ENCODE peak calls at places on chromosome 15, in four cellular contexts. One of them, this sample, is unnamed.
A peak's percentile ranks its signal among the peaks of the same experiment; 100 is the strongest.

GRCh38 chr15:94126999-94127398 is 104.4 kb upstream of the MCTP2 start:
- DNase-seq in AG09309: no peak
- DNase-seq in GM06990: no peak
- DNase-seq in tibial artery: no peak
- DNase-seq in this sample: no peak

GRCh38 chr15:64038878-64039277 is 7.4 kb downstream of the DAPK2 start:
- DNase-seq in tibial artery: no peak
- DNase-seq in AG09309: no peak
- DNase-seq in GM06990: no peak
- DNase-seq in this sample: no peak

GRCh38 chr15:31004220-31004733 is 12.8 kb upstream of the MTMR10 start:
- DNase-seq in tibial artery: no peak
- DNase-seq in GM06990: peak; percentile 78
- DNase-seq in AG09309: no peak
- DNase-seq in this sample: no peak

GRCh38 chr15:62110000-62110851 is 43.4 kb downstream of the C2CD4A start:
- DNase-seq in GM06990: no peak
- DNase-seq in tibial artery: peak; percentile 32
- DNase-seq in AG09309: peak; percentile 13
- DNase-seq in this sample: no peak

GRCh38 chr15:77456746-77457618 is 36.3 kb downstream of the HMG20A start:
- DNase-seq in AG09309: no peak
- DNase-seq in GM06990: no peak
- DNase-seq in tibial artery: no peak
- DNase-seq in this sample: no peak

GRCh38 chr15:100879461-100880138 is at the start of gene ALDH1A3:
- DNase-seq in AG09309: no peak
- DNase-seq in tibial artery: no peak
- DNase-seq in GM06990: peak; percentile 23
- DNase-seq in this sample: no peak

GRCh38 chr15:25439456-25439836 is 622 bp upstream of the UBE3A start:
- DNase-seq in tibial artery: no peak
- DNase-seq in GM06990: no peak
- DNase-seq in AG09309: no peak
- DNase-seq in this sample: no peak

GRCh38 chr15:91561371-91562100 is 292.0 kb upstream of the SLCO3A1 start:
- DNase-seq in GM06990: no peak
- DNase-seq in AG09309: peak; percentile 83
- DNase-seq in tibial artery: peak; percentile 48
- DNase-seq in this sample: no peak

GRCh38 chr15:99424978-99425665 is 140.7 kb upstream of the MEF2A start:
- DNase-seq in GM06990: no peak
- DNase-seq in tibial artery: peak; percentile 64
- DNase-seq in AG09309: peak; percentile 29
- DNase-seq in this sample: no peak

GRCh38 chr15:50184863-50185504 is 3.0 kb downstream of the SLC27A2 start:
- DNase-seq in AG09309: no peak
- DNase-seq in tibial artery: no peak
- DNase-seq in GM06990: no peak
- DNase-seq in this sample: no peak

GRCh38 chr15:70055601-70056051 is 42.1 kb downstream of the TLE3 start:
- DNase-seq in AG09309: no peak
- DNase-seq in GM06990: no peak
- DNase-seq in tibial artery: peak; percentile 5
- DNase-seq in this sample: no peak

GRCh38 chr15:52751522-52751921 is 38.6 kb downstream of the ONECUT1 start:
- DNase-seq in tibial artery: no peak
- DNase-seq in GM06990: no peak
- DNase-seq in AG09309: no peak
- DNase-seq in this sample: no peak

GRCh38 chr15:63436872-63437375 is 55.3 kb upstream of the CA12 start:
- DNase-seq in GM06990: no peak
- DNase-seq in AG09309: peak; percentile 55
- DNase-seq in tibial artery: peak; percentile 82
- DNase-seq in this sample: peak; percentile 90

GRCh38 chr15:88326924-88327323 is 70.4 kb upstream of the NTRK3 start:
- DNase-seq in AG09309: no peak
- DNase-seq in GM06990: no peak
- DNase-seq in tibial artery: no peak
- DNase-seq in this sample: no peak

GRCh38 chr15:88335074-88335473 is 78.5 kb upstream of the NTRK3 start:
- DNase-seq in tibial artery: no peak
- DNase-seq in AG09309: no peak
- DNase-seq in GM06990: no peak
- DNase-seq in this sample: no peak

GRCh38 chr15:88334436-88334835 is 77.9 kb upstream of the NTRK3 start:
- DNase-seq in AG09309: no peak
- DNase-seq in GM06990: no peak
- DNase-seq in tibial artery: no peak
- DNase-seq in this sample: no peak

DNA sequence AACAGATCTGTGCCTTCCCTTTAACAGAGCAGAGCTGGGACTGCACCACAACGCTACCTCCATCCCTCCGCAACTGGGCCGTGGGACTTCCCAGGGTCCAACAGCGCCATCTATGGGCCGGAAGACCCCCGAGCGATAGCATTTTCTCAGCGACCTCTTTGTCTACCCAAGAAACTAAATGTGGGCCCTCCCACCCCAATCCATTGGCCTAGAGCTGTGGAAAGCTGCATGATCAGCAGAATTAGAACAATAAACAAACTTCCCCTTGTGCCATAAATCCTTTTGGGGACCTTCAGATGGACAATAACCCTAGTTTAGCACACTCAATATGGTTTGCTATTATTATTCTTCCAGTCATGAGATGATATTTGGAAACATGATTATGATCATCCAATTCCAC is 74.8 kb upstream of the NTRK3 start:
- DNase-seq in AG09309: no peak
- DNase-seq in GM06990: peak; percentile 14
- DNase-seq in tibial artery: no peak
- DNase-seq in this sample: no peak
- TF ChIP-seq CTCF in AG09309: peak; percentile 41
- TF ChIP-seq CTCF in GM06990: peak; percentile 78
- TF ChIP-seq CTCF in tibial artery: no peak
- TF ChIP-seq CTCF in this sample: peak; percentile 39

DNA sequence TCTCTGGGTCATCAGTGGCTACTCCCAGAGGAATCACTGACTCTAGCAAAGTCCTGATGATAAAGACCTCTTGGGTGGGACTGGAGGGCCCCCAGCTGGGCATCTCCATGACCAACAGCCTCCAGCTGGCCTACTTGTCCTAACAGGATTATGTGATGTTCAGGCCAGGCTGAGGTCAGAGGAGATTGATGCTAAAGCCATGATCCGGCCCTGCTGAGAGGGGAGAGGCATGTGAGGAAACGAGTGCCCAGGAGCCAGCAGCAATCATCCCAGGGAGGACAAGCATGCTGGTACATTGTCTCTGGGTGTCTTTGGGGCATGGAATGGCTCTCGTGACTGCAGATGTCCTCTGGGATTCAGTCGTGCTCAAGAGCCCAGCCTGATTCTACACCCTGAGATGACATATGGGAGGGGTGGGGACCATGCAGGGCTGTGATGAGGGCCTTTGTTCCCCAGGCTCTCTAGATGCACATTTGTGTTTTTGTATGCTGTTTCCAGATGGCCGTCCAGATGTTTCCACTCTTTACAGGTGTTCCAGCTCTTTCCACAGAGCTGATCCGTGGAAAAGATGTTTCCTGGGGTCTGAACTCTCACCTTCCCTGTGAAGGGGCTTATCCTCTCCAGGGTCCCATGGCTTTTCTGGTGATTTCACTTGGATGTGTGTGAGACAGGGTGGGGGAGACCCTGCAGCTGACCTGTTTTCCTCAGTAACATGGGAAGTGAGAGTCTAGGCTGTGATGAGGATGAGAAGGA is 20.2 kb downstream of the SLC24A1 start:
- DNase-seq in tibial artery: no peak
- DNase-seq in GM06990: no peak
- DNase-seq in AG09309: no peak
- DNase-seq in this sample: no peak
- TF ChIP-seq CTCF in tibial artery: no peak
- TF ChIP-seq CTCF in GM06990: no peak
- TF ChIP-seq CTCF in AG09309: no peak
- TF ChIP-seq CTCF in this sample: no peak

DNA sequence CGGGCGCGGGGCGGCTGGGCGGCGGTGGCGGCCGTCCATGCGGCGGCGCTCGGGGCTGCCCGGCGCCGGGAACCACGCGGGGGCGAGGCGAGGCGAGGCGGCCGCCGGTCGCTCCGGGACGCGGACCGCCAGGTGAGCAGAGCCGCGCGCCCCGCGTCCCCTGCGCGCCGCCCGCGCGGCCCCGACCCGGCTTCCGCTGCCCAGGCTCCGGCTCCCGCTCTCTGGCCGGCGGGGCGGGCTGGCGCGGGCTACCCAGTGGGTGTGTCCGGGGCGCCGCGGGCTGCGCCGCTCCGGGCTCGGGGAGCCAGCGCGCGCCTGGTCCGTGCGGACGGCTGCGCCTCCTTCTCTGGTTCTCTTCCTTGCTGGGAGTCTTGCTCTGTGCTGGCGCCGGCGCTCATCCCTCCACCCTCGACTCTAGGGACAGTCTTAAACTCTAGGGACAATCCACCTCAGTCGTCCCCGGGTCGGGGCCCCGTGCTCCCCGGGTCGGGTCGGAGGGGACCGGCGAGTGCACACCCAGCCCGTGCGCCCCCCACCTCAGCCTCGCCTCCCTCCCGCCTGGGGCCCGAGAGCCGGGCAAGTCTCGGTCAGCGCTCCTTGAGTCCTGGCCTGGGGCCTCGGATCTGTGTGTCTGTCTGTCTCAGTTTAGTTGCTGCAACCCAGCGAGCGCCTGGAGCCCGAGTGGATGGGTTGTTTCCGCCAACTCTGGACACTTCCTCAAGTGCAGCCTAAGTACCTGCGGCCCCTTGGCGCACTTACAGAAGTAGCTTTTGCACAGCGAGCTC is 488 bp downstream of the THSD4 start:
- DNase-seq in tibial artery: peak; percentile 41
- DNase-seq in GM06990: peak; percentile 40
- DNase-seq in AG09309: no peak
- DNase-seq in this sample: peak; percentile 86
- TF ChIP-seq CTCF in tibial artery: peak; percentile 1
- TF ChIP-seq CTCF in GM06990: no peak
- TF ChIP-seq CTCF in AG09309: no peak
- TF ChIP-seq CTCF in this sample: no peak

GRCh38 chr15:48388017-48388936 is 57.0 kb downstream of the DUT start:
- DNase-seq in AG09309: no peak
- DNase-seq in tibial artery: no peak
- DNase-seq in GM06990: no peak
- DNase-seq in this sample: peak; percentile 56

GRCh38 chr15:48392356-48392755 is 61.1 kb downstream of the DUT start:
- DNase-seq in tibial artery: peak; percentile 88
- DNase-seq in GM06990: no peak
- DNase-seq in AG09309: no peak
- DNase-seq in this sample: peak; percentile 30

GRCh38 chr15:48391950-48392349 is 60.7 kb downstream of the DUT start:
- DNase-seq in AG09309: no peak
- DNase-seq in GM06990: no peak
- DNase-seq in tibial artery: no peak
- DNase-seq in this sample: no peak

GRCh38 chr15:48388937-48389309 is 57.7 kb downstream of the DUT start:
- DNase-seq in GM06990: no peak
- DNase-seq in tibial artery: no peak
- DNase-seq in AG09309: no peak
- DNase-seq in this sample: no peak

DNA sequence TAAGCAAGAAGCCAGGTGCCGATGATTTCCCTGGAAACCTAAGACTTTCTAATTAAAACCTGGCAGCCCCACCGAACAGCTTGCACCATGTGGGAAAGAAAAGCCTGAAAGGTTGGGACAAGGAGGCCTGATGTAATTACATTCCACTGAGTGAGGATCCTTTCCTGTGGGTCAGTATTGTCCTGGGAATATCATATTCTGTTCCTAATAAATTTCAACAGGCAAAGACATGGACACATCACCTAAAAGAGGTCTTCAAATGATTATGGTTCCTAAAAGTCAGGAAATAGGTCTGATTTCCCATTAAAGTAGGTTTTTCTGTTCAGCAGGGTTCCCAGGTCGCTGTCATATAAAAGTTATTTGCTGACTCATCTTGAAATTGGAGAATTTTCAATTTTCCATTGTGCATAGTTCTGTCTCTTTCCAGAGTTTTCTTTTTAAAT is 58.5 kb downstream of the DUT start:
- DNase-seq in AG09309: no peak
- DNase-seq in GM06990: no peak
- DNase-seq in tibial artery: no peak
- DNase-seq in this sample: no peak
- TF ChIP-seq CTCF in AG09309: no peak
- TF ChIP-seq CTCF in GM06990: no peak
- TF ChIP-seq CTCF in tibial artery: no peak
- TF ChIP-seq CTCF in this sample: no peak

GRCh38 chr15:96347181-96348111 is 16.9 kb downstream of the NR2F2 start:
- DNase-seq in AG09309: no peak
- DNase-seq in tibial artery: peak; percentile 71
- DNase-seq in GM06990: no peak
- DNase-seq in this sample: no peak

GRCh38 chr15:96344120-96344705 is 13.7 kb downstream of the NR2F2 start:
- DNase-seq in GM06990: no peak
- DNase-seq in tibial artery: no peak
- DNase-seq in AG09309: no peak
- DNase-seq in this sample: no peak

GRCh38 chr15:96346409-96346808 is 15.9 kb downstream of the NR2F2 start:
- DNase-seq in GM06990: no peak
- DNase-seq in AG09309: no peak
- DNase-seq in tibial artery: no peak
- DNase-seq in this sample: no peak

GRCh38 chr15:96344706-96345559 is 14.4 kb downstream of the NR2F2 start:
- DNase-seq in GM06990: no peak
- DNase-seq in AG09309: no peak
- DNase-seq in tibial artery: no peak
- DNase-seq in this sample: peak; percentile 84

GRCh38 chr15:96345560-96346389 is 15.3 kb downstream of the NR2F2 start:
- DNase-seq in AG09309: no peak
- DNase-seq in tibial artery: peak; percentile 91
- DNase-seq in GM06990: no peak
- DNase-seq in this sample: no peak
- TF ChIP-seq CTCF in AG09309: peak; percentile 60
- TF ChIP-seq CTCF in tibial artery: peak; percentile 74
- TF ChIP-seq CTCF in GM06990: peak; percentile 53
- TF ChIP-seq CTCF in this sample: peak; percentile 59

DNA sequence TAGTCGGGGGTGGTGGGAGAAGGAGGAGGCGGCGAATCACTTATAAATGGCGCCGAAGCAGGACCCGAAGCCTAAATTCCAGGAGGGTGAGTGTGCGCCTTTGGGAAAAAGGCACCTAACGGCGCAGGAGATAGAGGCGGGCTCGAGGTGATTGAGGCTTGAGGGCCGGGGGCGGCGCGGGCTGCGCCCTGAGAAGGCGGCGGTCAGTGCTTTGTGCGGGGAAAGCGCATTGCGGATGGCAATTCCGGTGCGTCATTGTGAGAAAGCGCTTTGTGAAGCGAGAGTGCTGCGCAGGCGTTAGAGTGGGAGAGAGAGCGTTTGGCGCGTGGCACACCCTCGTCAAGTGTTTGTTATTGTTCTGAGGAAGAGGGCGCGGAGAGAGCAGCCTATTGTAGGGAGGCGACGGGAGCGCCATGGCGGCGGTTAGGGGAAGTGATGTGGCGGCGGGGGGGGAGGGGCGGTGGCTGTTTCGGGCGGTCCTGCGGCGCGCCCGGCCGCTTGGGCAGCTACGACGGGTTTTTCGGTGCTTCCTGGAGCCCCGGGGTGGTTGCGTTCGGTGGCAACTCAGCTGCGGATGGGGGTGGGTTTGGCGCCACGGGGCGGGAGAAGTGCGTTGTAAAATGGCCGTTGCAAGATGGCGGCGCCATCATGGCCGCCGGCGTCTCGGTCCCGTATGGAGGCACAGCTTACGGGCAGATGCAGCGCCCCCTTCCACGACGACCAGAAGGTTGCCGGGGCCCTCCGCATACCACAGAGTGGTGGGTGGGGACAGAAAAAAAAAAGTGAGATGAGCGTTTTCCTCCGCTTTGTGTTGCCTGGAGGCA is 494 bp downstream of the MORF4L1 start:
- DNase-seq in GM06990: peak; percentile 92
- DNase-seq in AG09309: peak; percentile 70
- DNase-seq in tibial artery: peak; percentile 66
- DNase-seq in this sample: peak; percentile 95
- TF ChIP-seq CTCF in GM06990: peak; percentile 62
- TF ChIP-seq CTCF in AG09309: peak; percentile 57
- TF ChIP-seq CTCF in tibial artery: peak; percentile 5
- TF ChIP-seq CTCF in this sample: peak; percentile 58

This sample was measured in osteocyte.